ENCODE peak calls at places on chromosomes 1 and 21, in six cellular contexts. E is NCI-H1105, L is fibroblast of the conjunctiva, H is HS-5, G is ecto neural progenitor cell, S is left ventricle myocardium inferior. J is an unnamed sample.

GRCh38 chr1:119448112-119448511 is 33.2 kb downstream of the HSD3B2 start:
- DNase-seq in G (no peak), E (no peak), H (no peak), L (no peak), S (no peak), J (no peak)

GRCh38 chr21:24852610-24853195 is 754.6 kb downstream of the MRPL39 start:
- DNase-seq in G (no peak), L (no peak), E (no peak), H (no peak), S (no peak), J (no peak)

GRCh38 chr1:183995322-183996035 is 42.0 kb downstream of the COLGALT2 start:
- DNase-seq in H (no peak), S (peak; percentile 50), G (no peak), L (no peak), E (no peak), J (no peak)

GRCh38 chr1:22001409-22001808 is at the start of gene CELA3A:
- DNase-seq in E (no peak), G (no peak), L (no peak), S (no peak), H (no peak), J (no peak)

GRCh38 chr1:117013310-117013850 is 11.8 kb downstream of the CD101 start:
- DNase-seq in E (no peak), S (no peak), L (no peak), G (no peak), H (no peak), J (no peak)

GRCh38 chr1:19879227-19879626 is 3.0 kb upstream of the OTUD3 start:
- DNase-seq in S (no peak), H (no peak), G (no peak), L (no peak), E (no peak), J (no peak)

GRCh38 chr1:208559597-208559996 is 315.4 kb upstream of the PLXNA2 start:
- DNase-seq in G (no peak), H (no peak), S (no peak), L (no peak), E (no peak), J (no peak)

GRCh38 chr1:22206551-22207125 is 63.7 kb upstream of the WNT4 start:
- DNase-seq in H (no peak), S (no peak), E (no peak), L (no peak), G (no peak), J (no peak)

GRCh38 chr1:60808676-60809075 is 273.7 kb upstream of the NFIA start:
- DNase-seq in L (no peak), G (no peak), H (no peak), E (no peak), S (no peak), J (no peak)

GRCh38 chr1:5394111-5394510 is 598.1 kb downstream of the NPHP4 start:
- DNase-seq in S (no peak), H (no peak), L (no peak), E (no peak), G (no peak), J (no peak)

GRCh38 chr1:2494323-2494693 is 18.2 kb downstream of the PLCH2 start:
- DNase-seq in L (no peak), H (peak; percentile 73), G (no peak), E (no peak), S (no peak), J (peak; percentile 6)

GRCh38 chr1:203627819-203628184 is 1.2 kb downstream of the ATP2B4 start:
- DNase-seq in E (no peak), G (no peak), S (peak; percentile 29), L (no peak), H (no peak), J (no peak)

GRCh38 chr1:64744492-64745180 is at the start of gene RAVER2:
- DNase-seq in G (peak; percentile 91), H (no peak), S (peak; percentile 80), L (peak; percentile 30), E (peak; percentile 70), J (no peak)

GRCh38 chr1:227395391-227396028 is 77.2 kb upstream of the CDC42BPA start:
- DNase-seq in E (no peak), S (no peak), H (no peak), G (no peak), L (no peak), J (no peak)

GRCh38 chr1:89203166-89203565 is 4.4 kb upstream of the GBP4 start:
- DNase-seq in L (no peak), G (no peak), H (no peak), S (no peak), E (no peak), J (no peak)

GRCh38 chr1:182629674-182630073 is 25.5 kb upstream of the RGS16 start:
- DNase-seq in S (no peak), L (no peak), H (no peak), G (no peak), E (no peak), J (no peak)

GRCh38 chr1:25210728-25211127 is 21.6 kb downstream of the SYF2 start:
- DNase-seq in E (no peak), H (no peak), S (no peak), L (no peak), G (no peak), J (no peak)

GRCh38 chr1:38119000-38119399 is 72.4 kb upstream of the POU3F1 start:
- DNase-seq in S (no peak), E (no peak), G (no peak), H (no peak), L (no peak), J (no peak)

GRCh38 chr21:38680401-38680800 is 125.3 kb upstream of the ETS2 start:
- DNase-seq in E (no peak), L (no peak), S (no peak), H (no peak), G (no peak), J (no peak)

GRCh38 chr1:210001751-210002150 is 63.7 kb downstream of the SYT14 start:
- DNase-seq in L (no peak), E (no peak), S (no peak), H (no peak), G (no peak), J (no peak)

GRCh38 chr1:78070210-78070609 is 24.4 kb downstream of the GIPC2 start:
- DNase-seq in S (no peak), L (no peak), H (no peak), G (no peak), E (no peak), J (no peak)

GRCh38 chr21:43916691-43917514 is 51.9 kb downstream of the AGPAT3 start:
- DNase-seq in H (no peak), E (no peak), L (no peak), G (no peak), S (no peak), J (no peak)

GRCh38 chr1:243493156-243494129 is 237.6 kb downstream of the SDCCAG8 start:
- DNase-seq in E (no peak), G (peak; percentile 30), S (no peak), L (no peak), H (no peak), J (no peak)

GRCh38 chr1:97053275-97053674 is 331.7 kb downstream of the PTBP2 start:
- DNase-seq in L (no peak), S (no peak), G (no peak), H (no peak), E (no peak), J (no peak)

GRCh38 chr1:60705026-60705425 is 377.3 kb upstream of the NFIA start:
- DNase-seq in L (no peak), H (no peak), S (no peak), E (no peak), G (no peak), J (no peak)

GRCh38 chr1:8312235-8313218 is 5.4 kb upstream of the SLC45A1 start:
- DNase-seq in G (no peak), S (peak; percentile 31), E (no peak), H (no peak), L (no peak), J (no peak)

GRCh38 chr1:23369335-23370013 is at the start of gene ZNF436:
- DNase-seq in H (peak; percentile 22), L (peak; percentile 80), G (peak; percentile 61), S (peak; percentile 90), E (peak; percentile 90), J (no peak)

GRCh38 chr1:41448831-41449230 is 35.7 kb downstream of the EDN2 start:
- DNase-seq in E (peak; percentile 14), L (no peak), G (no peak), S (no peak), H (no peak), J (no peak)

GRCh38 chr1:99850458-99850974 is 355 bp downstream of the AGL start:
- DNase-seq in L (no peak), S (no peak), H (no peak), E (no peak), G (no peak), J (peak; percentile 13)

GRCh38 chr1:185961664-185962063 is 227.5 kb downstream of the HMCN1 start:
- DNase-seq in E (no peak), S (no peak), L (no peak), G (no peak), H (no peak), J (no peak)

GRCh38 chr1:191052888-191053287 is 575.2 kb upstream of the BRINP3 start:
- DNase-seq in S (no peak), H (no peak), L (no peak), E (no peak), G (no peak), J (no peak)

GRCh38 chr1:20359451-20360330 is 69.0 kb downstream of the VWA5B1 start:
- DNase-seq in E (no peak), H (no peak), S (no peak), L (no peak), G (no peak), J (no peak)

GRCh38 chr1:50271968-50272578 is 151.2 kb downstream of the DMRTA2 start:
- DNase-seq in E (peak; percentile 22), L (peak; percentile 9), S (peak; percentile 35), G (peak; percentile 56), H (no peak), J (no peak)

GRCh38 chr1:21295059-21295401 is 4.8 kb upstream of the ECE1 start:
- DNase-seq in E (no peak), H (no peak), S (no peak), G (no peak), L (no peak), J (no peak)

GRCh38 chr1:221712776-221713431 is 29.0 kb downstream of the DUSP10 start:
- DNase-seq in L (no peak), E (no peak), H (no peak), S (no peak), G (no peak), J (no peak)

GRCh38 chr1:89804646-89805237 is 16.1 kb upstream of the LRRC8D start:
- DNase-seq in E (peak; percentile 63), G (peak; percentile 84), S (peak; percentile 72), L (peak; percentile 78), H (peak; percentile 63), J (no peak)

GRCh38 chr1:50977575-50978143 is 7.6 kb downstream of the CDKN2C start:
- DNase-seq in G (peak; percentile 76), L (no peak), H (no peak), E (peak; percentile 59), S (peak; percentile 76), J (no peak)